ENCODE peak calls at places on chromosomes 11 and 22, in seven cellular contexts. Y is B cell, F is BJ, H is AG04449, C is esophagus muscularis mucosa, D is PC-3, L is activated B cell treated with CpG ODN at 0.5 μM for 24 hours. U is an unnamed sample.
A peak's percentile ranks its signal among the peaks of the same experiment; 100 is the strongest.

GRCh38 chr22:43256569-43257360 is 69.8 kb upstream of the TTLL12 start:
- DNase-seq in Y (no peak), F (no peak), H (no peak), C (no peak), D (no peak), L (no peak), U (no peak)

GRCh38 chr11:61601512-61601911 is 20.6 kb upstream of the SYT7 start:
- DNase-seq in Y (no peak), F (no peak), H (no peak), C (no peak), D (peak; percentile 59), L (no peak), U (no peak)

GRCh38 chr22:48331266-48331665 is 1496.4 kb downstream of the BRD1 start:
- DNase-seq in Y (no peak), F (no peak), H (no peak), C (no peak), D (no peak), L (no peak), U (no peak)

GRCh38 chr22:17855891-17856290 is 81.6 kb upstream of the BID start:
- DNase-seq in Y (no peak), F (no peak), H (no peak), C (no peak), D (no peak), L (no peak), U (no peak)

GRCh38 chr11:2929511-2929879 is 275 bp upstream of the PHLDA2 start:
- DNase-seq in Y (peak; percentile 37), F (no peak), H (no peak), C (no peak), D (peak; percentile 81), L (peak; percentile 48), U (no peak)

GRCh38 chr11:119481021-119481666 is 58.2 kb upstream of the THY1 start:
- DNase-seq in Y (peak; percentile 69), F (peak; percentile 44), H (peak; percentile 90), C (peak; percentile 97), D (peak; percentile 99), L (peak; percentile 70), U (peak; percentile 93)

GRCh38 chr22:43814264-43814663 is 2.2 kb upstream of the EFCAB6 start:
- DNase-seq in Y (no peak), F (no peak), H (no peak), C (no peak), D (no peak), L (no peak), U (no peak)

GRCh38 chr11:23509023-23509422 is 648.7 kb upstream of the CCDC179 start:
- DNase-seq in Y (no peak), F (no peak), H (peak; percentile 26), C (no peak), D (peak; percentile 77), L (no peak), U (no peak)

GRCh38 chr22:26956346-26956745 is 299.0 kb downstream of the MIAT start:
- DNase-seq in Y (no peak), F (no peak), H (no peak), C (no peak), D (no peak), L (no peak), U (no peak)

GRCh38 chr11:13160302-13160701 is 117.3 kb upstream of the BMAL1 start:
- DNase-seq in Y (no peak), F (no peak), H (no peak), C (no peak), D (no peak), L (no peak), U (no peak)

GRCh38 chr22:19374410-19374809 is 57.1 kb downstream of the HIRA start:
- DNase-seq in Y (no peak), F (no peak), H (no peak), C (no peak), D (no peak), L (no peak), U (no peak)

GRCh38 chr22:24952837-24953293 is 349 bp downstream of the KIAA1671 start:
- DNase-seq in Y (no peak), F (no peak), H (no peak), C (no peak), D (peak; percentile 71), L (no peak), U (no peak)

GRCh38 chr11:74650498-74650897 is 58.1 kb downstream of the POLD3 start:
- DNase-seq in Y (no peak), F (peak; percentile 69), H (no peak), C (no peak), D (no peak), L (no peak), U (no peak)

GRCh38 chr11:34269031-34269430 is 88.8 kb downstream of the ABTB2 start:
- DNase-seq in Y (no peak), F (no peak), H (no peak), C (no peak), D (no peak), L (no peak), U (no peak)

GRCh38 chr11:790721-791564 is 1.1 kb upstream of the CEND1 start:
- DNase-seq in Y (no peak), F (no peak), H (no peak), C (no peak), D (no peak), L (no peak), U (no peak)

GRCh38 chr22:48734359-48734758 is 1093.3 kb downstream of the BRD1 start:
- DNase-seq in Y (no peak), F (no peak), H (no peak), C (no peak), D (no peak), L (no peak), U (no peak)

GRCh38 chr11:7167976-7168740 is 79.4 kb downstream of the RBMXL2 start:
- DNase-seq in Y (no peak), F (no peak), H (no peak), C (no peak), D (no peak), L (no peak), U (no peak)
- TF ChIP-seq CTCF in Y (no peak), F (no peak), H (no peak), C (no peak), D (peak; percentile 30), L (no peak), U (no peak)

DNA sequence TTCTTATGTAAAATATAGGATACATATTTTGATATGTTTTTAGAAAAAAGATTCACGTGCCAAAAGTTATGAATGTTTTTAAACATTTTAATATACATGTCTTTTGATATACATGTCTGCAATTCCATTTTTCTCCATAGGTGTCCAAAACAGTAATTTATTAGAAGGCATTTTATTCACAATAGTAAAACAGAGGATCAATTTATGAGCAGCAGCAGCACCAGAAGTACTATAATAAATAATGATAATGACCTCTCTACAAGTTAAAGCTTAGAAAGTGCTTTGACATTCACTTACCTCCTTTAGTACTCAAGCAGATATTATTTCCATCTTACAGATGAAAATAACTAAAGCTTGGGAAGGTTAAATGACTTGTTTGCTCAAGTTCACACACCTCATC is 96.7 kb upstream of the DBX1 start:
- DNase-seq in Y (no peak), F (no peak), H (no peak), C (no peak), D (no peak), L (no peak), U (no peak)
- TF ChIP-seq CTCF in Y (no peak), F (no peak), H (no peak), C (no peak), D (no peak), L (no peak), U (no peak)

DNA sequence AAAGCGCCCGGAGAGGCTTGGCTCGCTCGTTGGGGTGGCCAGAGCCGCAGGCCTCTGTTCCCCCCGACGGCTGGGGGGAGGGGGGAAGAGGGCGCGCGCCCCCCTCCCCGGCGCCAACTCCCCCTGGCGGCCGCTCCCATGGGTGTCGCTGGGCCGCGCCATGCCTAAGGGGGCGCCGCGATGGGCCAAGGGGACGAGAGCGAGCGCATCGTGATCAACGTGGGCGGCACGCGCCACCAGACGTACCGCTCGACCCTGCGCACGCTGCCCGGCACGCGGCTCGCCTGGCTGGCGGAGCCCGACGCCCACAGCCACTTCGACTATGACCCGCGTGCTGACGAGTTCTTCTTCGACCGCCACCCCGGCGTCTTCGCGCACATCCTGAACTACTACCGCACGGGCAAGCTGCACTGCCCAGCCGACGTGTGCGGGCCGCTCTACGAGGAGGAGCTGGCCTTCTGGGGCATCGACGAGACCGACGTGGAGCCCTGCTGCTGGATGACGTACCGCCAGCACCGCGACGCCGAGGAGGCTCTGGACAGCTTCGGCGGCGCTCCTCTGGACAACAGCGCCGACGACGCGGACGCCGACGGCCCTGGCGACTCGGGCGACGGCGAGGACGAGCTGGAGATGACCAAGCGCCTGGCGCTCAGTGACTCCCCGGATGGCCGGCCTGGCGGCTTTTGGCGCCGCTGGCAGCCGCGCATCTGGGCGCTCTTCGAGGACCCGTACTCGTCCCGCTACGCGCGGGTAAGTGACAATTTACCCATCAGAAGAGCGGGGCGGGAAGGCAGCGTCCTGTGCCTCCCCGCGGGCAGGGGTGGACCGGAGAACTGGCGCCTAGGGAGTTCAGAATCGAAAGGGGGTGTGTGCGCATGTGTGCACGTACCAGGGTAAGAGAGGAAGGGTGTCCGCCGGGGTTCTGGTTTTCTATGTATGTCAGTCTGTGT is 1.5 kb downstream of the KCNC1 start:
- DNase-seq in Y (no peak), F (no peak), H (no peak), C (no peak), D (no peak), L (no peak), U (no peak)
- TF ChIP-seq CTCF in Y (no peak), F (no peak), H (peak; percentile 11), C (no peak), D (no peak), L (no peak), U (peak; percentile 21)

GRCh38 chr22:41239443-41240128 is 1.1 kb downstream of the CHADL start:
- DNase-seq in Y (no peak), F (no peak), H (no peak), C (no peak), D (no peak), L (no peak), U (no peak)

GRCh38 chr22:41238570-41239442 is 1.9 kb downstream of the CHADL start:
- DNase-seq in Y (no peak), F (no peak), H (no peak), C (no peak), D (no peak), L (no peak), U (no peak)

GRCh38 chr22:41237036-41237706 is 3.6 kb downstream of the CHADL start:
- DNase-seq in Y (no peak), F (no peak), H (no peak), C (no peak), D (no peak), L (no peak), U (no peak)

GRCh38 chr22:41240377-41241132 is at the start of gene CHADL:
- DNase-seq in Y (no peak), F (no peak), H (no peak), C (no peak), D (no peak), L (no peak), U (no peak)

DNA sequence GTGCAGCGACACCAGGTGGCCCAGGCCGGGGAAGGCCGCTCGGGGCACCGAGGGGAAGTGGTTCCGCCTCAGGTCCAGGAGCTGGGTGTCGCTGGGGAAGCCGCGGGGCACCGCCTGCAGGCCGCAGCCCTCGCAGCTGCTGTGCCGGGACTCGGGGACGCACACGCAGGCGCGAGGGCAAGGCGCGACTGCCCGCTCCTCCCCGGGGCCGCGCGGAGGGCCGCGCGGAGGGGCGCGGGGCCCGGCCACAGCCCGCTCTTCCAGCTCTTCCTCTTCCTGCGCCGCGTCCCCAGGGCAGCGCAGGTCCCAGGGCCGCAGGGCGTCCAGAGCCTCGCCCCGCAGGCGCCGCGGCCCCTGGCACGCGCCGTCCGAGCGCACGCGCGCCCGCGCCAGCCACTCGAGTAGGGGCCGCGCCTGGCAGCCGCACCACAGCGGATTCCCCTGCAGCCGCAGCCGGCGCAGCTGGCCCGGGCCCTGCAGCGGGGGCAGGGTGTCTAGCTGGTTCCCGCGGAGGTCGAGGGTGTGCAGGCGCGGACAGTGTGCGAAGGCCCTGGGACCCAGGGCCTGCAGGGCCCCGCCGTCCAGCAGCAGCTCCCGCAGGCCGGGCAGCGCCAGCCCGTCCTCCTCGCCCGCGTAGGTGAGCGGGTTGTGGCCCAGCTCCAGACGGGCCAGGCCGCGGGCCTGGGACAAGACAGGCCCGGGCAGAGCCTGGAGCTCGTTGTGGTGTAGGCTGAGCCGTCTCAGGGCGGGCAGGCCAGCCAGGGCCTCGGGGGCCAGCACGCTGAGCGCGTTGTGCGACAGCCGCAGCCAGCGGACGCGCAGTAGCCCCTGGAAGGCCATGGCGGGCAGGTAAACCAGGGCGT is 2.8 kb downstream of the CHADL start:
- DNase-seq in Y (peak; percentile 90), F (no peak), H (no peak), C (no peak), D (peak; percentile 71), L (peak; percentile 78), U (no peak)
- TF ChIP-seq CTCF in Y (peak; percentile 77), F (peak; percentile 33), H (peak; percentile 47), C (peak; percentile 45), D (peak; percentile 60), L (no peak), U (no peak)

U was measured in D721Med.